ENCODE peak calls at places on chromosomes 7 and 10, in ten cellular contexts. C is hypothalamus; O is OCI-M1; V is RPMI8226; Y is CD14-positive monocyte; M is lower leg skin; L is naive thymus-derived CD8-positive, alpha-beta T cell; F is tibial artery; R is EH; E is naive thymus-derived CD4-positive, alpha-beta T cell. Z is an unnamed sample.
A peak's percentile ranks its signal among the peaks of the same experiment; 100 is the strongest.

GRCh38 chr10:9596368-9596920 is 1421.2 kb upstream of the CELF2 start:
- DNase-seq in C (no peak), O (no peak), V (peak; percentile 4), Y (no peak), M (no peak), L (no peak), F (no peak), R (peak; percentile 8), E (no peak), Z (no peak)

GRCh38 chr10:83991986-83992753 is 147.1 kb upstream of the GHITM start:
- DNase-seq in C (no peak), O (peak; percentile 77), V (peak; percentile 7), Y (no peak), M (no peak), L (no peak), F (no peak), R (peak; percentile 16), E (no peak), Z (no peak)

GRCh38 chr7:87474533-87475358 is 734 bp downstream of the ABCB4 start:
- DNase-seq in C (no peak), O (peak; percentile 87), V (no peak), Y (peak; percentile 64), M (no peak), L (peak; percentile 65), F (no peak), R (peak; percentile 82), E (no peak), Z (peak; percentile 73)

GRCh38 chr7:151694828-151695580 is 175.3 kb upstream of the RHEB start:
- DNase-seq in C (no peak), O (no peak), V (no peak), Y (no peak), M (peak; percentile 95), L (no peak), F (peak; percentile 93), R (peak; percentile 46), E (no peak), Z (peak; percentile 90)

GRCh38 chr7:132504851-132505250 is 71.4 kb downstream of the PLXNA4 start:
- DNase-seq in C (no peak), O (no peak), V (no peak), Y (no peak), M (no peak), L (no peak), F (no peak), R (no peak), E (no peak), Z (no peak)

GRCh38 chr10:37101261-37101660 is 24.1 kb upstream of the ANKRD30A start:
- DNase-seq in C (no peak), O (no peak), V (no peak), Y (no peak), M (no peak), L (no peak), F (no peak), R (no peak), E (no peak), Z (no peak)

GRCh38 chr10:5946786-5947185 is 30.6 kb downstream of the IL15RA start:
- DNase-seq in C (no peak), O (no peak), V (no peak), Y (no peak), M (no peak), L (no peak), F (no peak), R (no peak), E (no peak), Z (no peak)

GRCh38 chr7:141646826-141647480 is 55.0 kb downstream of the DENND11 start:
- DNase-seq in C (no peak), O (no peak), V (no peak), Y (no peak), M (no peak), L (no peak), F (no peak), R (peak; percentile 24), E (no peak), Z (no peak)

GRCh38 chr7:29988391-29989256 is 977 bp downstream of the SCRN1 start:
- DNase-seq in C (no peak), O (no peak), V (peak; percentile 37), Y (peak; percentile 54), M (no peak), L (peak; percentile 67), F (peak; percentile 70), R (peak; percentile 82), E (peak; percentile 15), Z (peak; percentile 68)

GRCh38 chr7:54394877-54395276 is 147.3 kb upstream of the VSTM2A start:
- DNase-seq in C (no peak), O (no peak), V (no peak), Y (no peak), M (no peak), L (no peak), F (no peak), R (no peak), E (peak; percentile 34), Z (no peak)

GRCh38 chr10:71727429-71728217 is 8.0 kb upstream of the C10orf105 start:
- DNase-seq in C (no peak), O (peak; percentile 82), V (peak; percentile 91), Y (peak; percentile 88), M (peak; percentile 95), L (peak; percentile 92), F (no peak), R (peak; percentile 40), E (peak; percentile 91), Z (no peak)

GRCh38 chr7:155980841-155981240 is 168.6 kb upstream of the SHH start:
- DNase-seq in C (no peak), O (no peak), V (no peak), Y (peak; percentile 11), M (peak; percentile 60), L (peak; percentile 50), F (peak; percentile 48), R (no peak), E (no peak), Z (no peak)

GRCh38 chr10:75402486-75403143 is 1.1 kb upstream of the ZNF503 start:
- DNase-seq in C (no peak), O (no peak), V (no peak), Y (no peak), M (peak; percentile 89), L (no peak), F (peak; percentile 75), R (no peak), E (no peak), Z (no peak)

GRCh38 chr7:89914673-89915072 is 239.6 kb upstream of the STEAP1 start:
- DNase-seq in C (no peak), O (no peak), V (no peak), Y (no peak), M (no peak), L (no peak), F (no peak), R (no peak), E (no peak), Z (no peak)

GRCh38 chr7:82284936-82285519 is 158.5 kb downstream of the CACNA2D1 start:
- DNase-seq in C (no peak), O (no peak), V (no peak), Y (no peak), M (no peak), L (no peak), F (no peak), R (no peak), E (no peak), Z (no peak)

GRCh38 chr7:77415474-77415821 is 701 bp downstream of the GSAP start:
- DNase-seq in C (no peak), O (no peak), V (no peak), Y (no peak), M (peak; percentile 77), L (peak; percentile 65), F (no peak), R (no peak), E (peak; percentile 38), Z (no peak)

GRCh38 chr7:107678110-107678753 is 17.6 kb downstream of the SLC26A4 start:
- DNase-seq in C (no peak), O (no peak), V (no peak), Y (no peak), M (no peak), L (no peak), F (no peak), R (no peak), E (no peak), Z (no peak)

GRCh38 chr7:143436539-143436938 is 6.7 kb upstream of the TAS2R60 start:
- DNase-seq in C (no peak), O (no peak), V (no peak), Y (no peak), M (no peak), L (no peak), F (no peak), R (no peak), E (no peak), Z (no peak)

GRCh38 chr7:105924950-105925349 is 38.1 kb upstream of the CDHR3 start:
- DNase-seq in C (no peak), O (no peak), V (no peak), Y (no peak), M (no peak), L (no peak), F (no peak), R (no peak), E (peak; percentile 84), Z (no peak)

GRCh38 chr10:114151486-114151885 is 22.5 kb downstream of the CCDC186 start:
- DNase-seq in C (no peak), O (no peak), V (no peak), Y (no peak), M (no peak), L (no peak), F (no peak), R (peak; percentile 81), E (no peak), Z (no peak)

GRCh38 chr10:63673246-63673645 is 152.0 kb downstream of the REEP3 start:
- DNase-seq in C (no peak), O (no peak), V (no peak), Y (no peak), M (no peak), L (no peak), F (no peak), R (no peak), E (no peak), Z (no peak)

GRCh38 chr10:123474700-123475099 is 191.5 kb upstream of the GPR26 start:
- DNase-seq in C (no peak), O (no peak), V (no peak), Y (no peak), M (no peak), L (no peak), F (no peak), R (no peak), E (no peak), Z (no peak)

GRCh38 chr10:120514035-120514620 is 57.1 kb downstream of the PLPP4 start:
- DNase-seq in C (no peak), O (peak; percentile 53), V (peak; percentile 39), Y (no peak), M (no peak), L (no peak), F (no peak), R (peak; percentile 59), E (no peak), Z (no peak)

GRCh38 chr10:121667948-121668335 is 69.7 kb upstream of the FGFR2 start:
- DNase-seq in C (no peak), O (no peak), V (no peak), Y (no peak), M (no peak), L (no peak), F (no peak), R (no peak), E (no peak), Z (no peak)

GRCh38 chr10:104809288-104810090 is 168.4 kb downstream of the SORCS3 start:
- DNase-seq in C (no peak), O (no peak), V (peak; percentile 2), Y (no peak), M (no peak), L (no peak), F (no peak), R (no peak), E (no peak), Z (no peak)

GRCh38 chr7:92496876-92497275 is 19.1 kb upstream of the ERVW-1 start:
- DNase-seq in C (no peak), O (no peak), V (no peak), Y (no peak), M (no peak), L (no peak), F (no peak), R (peak; percentile 4), E (no peak), Z (no peak)

GRCh38 chr10:8331896-8332729 is 277.6 kb downstream of the GATA3 start:
- DNase-seq in C (peak; percentile 1), O (peak; percentile 37), V (peak; percentile 90), Y (no peak), M (peak; percentile 88), L (peak; percentile 94), F (peak; percentile 65), R (peak; percentile 58), E (peak; percentile 96), Z (peak; percentile 70)

GRCh38 chr10:32205666-32206065 is 141.3 kb downstream of the EPC1 start:
- DNase-seq in C (no peak), O (no peak), V (no peak), Y (no peak), M (no peak), L (no peak), F (no peak), R (peak; percentile 80), E (no peak), Z (no peak)